ENCODE peak calls at places on chromosomes 3 and 15, in seven cellular contexts. Z is A549, G is cardiac muscle cell, H is esophagus muscularis mucosa, A is neural progenitor cell, E is endothelial cell, U is upper lobe of right lung. V is an unnamed sample.

GRCh38 chr15:48168626-48169025 is 9.5 kb downstream of the MYEF2 start:
- DNase-seq in Z (no peak), G (no peak), H (no peak), A (no peak), E (no peak), U (no peak), V (no peak)

GRCh38 chr15:32991544-32992192 is 202.8 kb downstream of the FMN1 start:
- DNase-seq in Z (no peak), G (no peak), H (no peak), A (no peak), E (no peak), U (no peak), V (no peak)

GRCh38 chr3:146747051-146747450 is 141.9 kb upstream of the PLSCR5 start:
- DNase-seq in Z (no peak), G (no peak), H (no peak), A (no peak), E (no peak), U (no peak), V (no peak)

GRCh38 chr15:92582206-92582605 is 73.4 kb downstream of the FAM174B start:
- DNase-seq in Z (no peak), G (no peak), H (no peak), A (no peak), E (no peak), U (no peak), V (no peak)

GRCh38 chr15:58066042-58066867 is 744 bp upstream of the ALDH1A2 start:
- DNase-seq in Z (peak), G (peak), H (no peak), A (peak), E (peak), U (peak), V (peak)

GRCh38 chr15:93974804-93975481 is 256.4 kb upstream of the MCTP2 start:
- DNase-seq in Z (peak), G (peak), H (no peak), A (peak), E (peak), U (no peak), V (no peak)

GRCh38 chr15:83153288-83153687 is 45.8 kb downstream of the TM6SF1 start:
- DNase-seq in Z (no peak), G (no peak), H (no peak), A (no peak), E (no peak), U (no peak), V (no peak)

GRCh38 chr15:40906947-40907802 is 12.9 kb downstream of the VPS18 start:
- DNase-seq in Z (no peak), G (peak), H (no peak), A (no peak), E (peak), U (peak), V (peak)

GRCh38 chr15:59251001-59251845 is 44.6 kb downstream of the LDHAL6B start:
- DNase-seq in Z (no peak), G (no peak), H (no peak), A (no peak), E (no peak), U (no peak), V (no peak)

GRCh38 chr3:9787714-9788113 is 4.6 kb downstream of the TADA3 start:
- DNase-seq in Z (no peak), G (no peak), H (no peak), A (no peak), E (no peak), U (no peak), V (no peak)

GRCh38 chr3:134748698-134749097 is 46.4 kb upstream of the EPHB1 start:
- DNase-seq in Z (no peak), G (no peak), H (peak), A (no peak), E (no peak), U (no peak), V (no peak)

GRCh38 chr3:87309601-87310000 is 33.2 kb upstream of the POU1F1 start:
- DNase-seq in Z (no peak), G (no peak), H (no peak), A (no peak), E (no peak), U (no peak), V (no peak)

GRCh38 chr3:178436773-178437172 is 99.5 kb upstream of the KCNMB2 start:
- DNase-seq in Z (peak), G (peak), H (no peak), A (peak), E (no peak), U (no peak), V (no peak)

GRCh38 chr15:71334434-71334833 is 219.2 kb downstream of the THSD4 start:
- DNase-seq in Z (no peak), G (no peak), H (no peak), A (no peak), E (no peak), U (no peak), V (no peak)

DNA sequence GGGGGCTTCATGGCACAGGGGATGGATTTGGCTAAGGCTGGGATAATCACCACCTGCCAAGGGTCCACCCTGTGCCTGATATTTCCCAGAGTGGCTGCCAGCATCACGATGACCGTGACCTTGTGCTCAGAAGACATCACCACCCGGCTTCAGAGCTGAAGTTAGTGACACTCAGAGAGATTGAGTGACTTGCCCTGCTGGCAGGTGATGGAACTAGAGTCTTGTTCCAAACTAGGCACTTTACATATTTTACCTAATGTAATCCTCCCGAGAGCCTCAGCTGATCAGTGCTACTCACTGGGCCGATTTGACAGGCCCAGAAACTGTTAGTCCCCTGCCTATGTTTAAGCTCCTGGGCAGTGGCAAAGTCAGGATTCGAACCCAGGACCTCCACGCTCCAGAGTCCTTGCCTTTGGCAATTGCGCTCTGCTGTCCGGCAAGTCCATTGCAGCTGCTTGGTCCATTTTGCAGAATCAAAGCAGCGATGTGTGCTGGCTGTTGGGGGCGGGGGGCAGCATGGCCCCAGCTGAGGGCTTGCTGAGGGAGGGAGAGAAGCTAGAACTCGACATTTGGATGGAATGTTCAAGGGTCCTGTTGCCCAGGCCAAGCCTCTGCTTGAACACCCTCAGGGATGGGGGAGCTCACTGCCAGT is 74.8 kb upstream of the GATA2 start:
- DNase-seq in Z (no peak), G (no peak), H (no peak), A (no peak), E (no peak), U (no peak), V (no peak)
- TF ChIP-seq CTCF in Z (no peak), G (no peak), H (no peak), A (no peak), E (peak), U (no peak), V (no peak)

GRCh38 chr15:84938726-84939125 is 42.9 kb upstream of the PDE8A start:
- DNase-seq in Z (no peak), G (no peak), H (no peak), A (no peak), E (no peak), U (no peak), V (no peak)

GRCh38 chr15:84937144-84937543 is 44.5 kb upstream of the PDE8A start:
- DNase-seq in Z (no peak), G (no peak), H (no peak), A (no peak), E (no peak), U (no peak), V (no peak)

GRCh38 chr15:84940399-84940798 is 41.3 kb upstream of the PDE8A start:
- DNase-seq in Z (no peak), G (no peak), H (no peak), A (no peak), E (no peak), U (no peak), V (no peak)

GRCh38 chr15:84929795-84930371 is 45.4 kb downstream of the SLC28A1 start:
- DNase-seq in Z (peak), G (peak), H (no peak), A (no peak), E (no peak), U (no peak), V (no peak)

GRCh38 chr15:84934942-84935729 is 46.5 kb upstream of the PDE8A start:
- DNase-seq in Z (no peak), G (no peak), H (no peak), A (peak), E (no peak), U (no peak), V (peak)
- TF ChIP-seq CTCF in Z (peak), G (no peak), H (no peak), A (peak), E (no peak), U (no peak), V (peak)

DNA sequence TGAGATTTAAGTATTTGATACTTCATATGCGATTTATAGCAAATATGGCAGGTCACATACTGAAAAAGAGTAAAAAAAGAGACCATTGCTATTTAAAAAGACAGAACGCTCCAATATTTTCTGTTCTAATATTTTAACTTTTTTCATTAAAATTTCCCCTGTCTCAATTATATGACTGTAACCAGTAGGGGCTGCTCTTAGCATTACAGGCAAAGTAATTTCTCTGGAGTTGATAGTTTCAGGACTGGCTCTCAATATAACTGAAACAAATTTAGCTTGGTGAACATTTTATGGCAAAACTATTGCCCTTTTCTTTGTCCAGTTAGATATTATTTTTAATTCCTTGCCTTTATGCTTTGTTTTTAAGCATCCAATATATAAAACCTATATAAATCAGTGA is 286.3 kb upstream of the ROBO2 start:
- DNase-seq in Z (no peak), G (no peak), H (no peak), A (no peak), E (no peak), U (no peak), V (no peak)
- TF ChIP-seq CTCF in Z (no peak), G (no peak), H (no peak), A (peak), E (peak), U (peak), V (peak)

GRCh38 chr3:139447486-139447885 is 28.8 kb downstream of the RBP2 start:
- DNase-seq in Z (no peak), G (no peak), H (no peak), A (no peak), E (no peak), U (no peak), V (no peak)
- TF ChIP-seq CTCF in Z (no peak), G (no peak), H (no peak), A (no peak), E (no peak), U (no peak), V (no peak)

DNA sequence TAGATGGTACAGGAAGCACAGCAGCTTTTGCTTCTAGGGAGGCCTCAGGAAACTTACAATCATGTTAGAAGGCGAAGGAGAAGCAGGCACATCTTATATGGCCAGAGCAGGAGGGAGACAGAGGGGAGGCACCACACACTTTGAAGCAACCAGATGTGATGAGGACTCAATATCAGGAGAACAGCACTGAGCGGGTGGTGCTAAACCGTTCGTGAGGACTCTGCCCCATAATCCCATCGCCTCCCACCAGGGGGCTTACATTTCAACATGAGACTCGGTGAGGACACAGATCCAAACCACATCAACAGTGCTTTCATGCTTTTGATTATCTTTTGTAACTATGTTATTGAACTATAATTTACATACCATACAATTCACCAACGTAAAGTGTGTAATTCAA is 7.6 kb upstream of the TMEM44 start:
- DNase-seq in Z (no peak), G (peak), H (no peak), A (peak), E (peak), U (no peak), V (peak)
- TF ChIP-seq CTCF in Z (no peak), G (peak), H (no peak), A (peak), E (peak), U (no peak), V (peak)